ENCODE peak calls at places on chromosomes 3 and 15, in six cellular contexts. One of them, this sample, is unnamed.

GRCh38 chr3:186217820-186218164 is 108.9 kb upstream of the ETV5 start:
- DNase-seq in NCI-H1930: no peak
- DNase-seq in amniotic stem cell: no peak
- DNase-seq in neural crest cell: no peak
- DNase-seq in endothelial cell: no peak
- DNase-seq in G401: no peak
- DNase-seq in this sample: no peak

GRCh38 chr3:11810276-11810675 is 36.4 kb downstream of the TAMM41 start:
- DNase-seq in NCI-H1930: no peak
- DNase-seq in amniotic stem cell: no peak
- DNase-seq in neural crest cell: no peak
- DNase-seq in endothelial cell: no peak
- DNase-seq in G401: no peak
- DNase-seq in this sample: no peak

GRCh38 chr3:72836923-72837322 is 11.3 kb downstream of the SHQ1 start:
- DNase-seq in NCI-H1930: no peak
- DNase-seq in amniotic stem cell: no peak
- DNase-seq in neural crest cell: no peak
- DNase-seq in endothelial cell: no peak
- DNase-seq in G401: peak; percentile 89
- DNase-seq in this sample: no peak

GRCh38 chr15:33720952-33721351 is 247.3 kb upstream of the CHRM5 start:
- DNase-seq in NCI-H1930: no peak
- DNase-seq in amniotic stem cell: no peak
- DNase-seq in neural crest cell: no peak
- DNase-seq in endothelial cell: no peak
- DNase-seq in G401: no peak
- DNase-seq in this sample: no peak

GRCh38 chr3:129238945-129239705 is 10.3 kb upstream of the COPG1 start:
- DNase-seq in NCI-H1930: no peak
- DNase-seq in amniotic stem cell: no peak
- DNase-seq in neural crest cell: no peak
- DNase-seq in endothelial cell: no peak
- DNase-seq in G401: no peak
- DNase-seq in this sample: no peak

GRCh38 chr3:187062526-187063177 is 76.6 kb downstream of the RPL39L start:
- DNase-seq in NCI-H1930: no peak
- DNase-seq in amniotic stem cell: no peak
- DNase-seq in neural crest cell: no peak
- DNase-seq in endothelial cell: no peak
- DNase-seq in G401: no peak
- DNase-seq in this sample: no peak

GRCh38 chr3:191417457-191417729 is 43.6 kb upstream of the PYDC2 start:
- DNase-seq in NCI-H1930: no peak
- DNase-seq in amniotic stem cell: no peak
- DNase-seq in neural crest cell: no peak
- DNase-seq in endothelial cell: no peak
- DNase-seq in G401: no peak
- DNase-seq in this sample: no peak

GRCh38 chr3:190853464-190853863 is 9.0 kb downstream of the GMNC start:
- DNase-seq in NCI-H1930: no peak
- DNase-seq in amniotic stem cell: no peak
- DNase-seq in neural crest cell: no peak
- DNase-seq in endothelial cell: no peak
- DNase-seq in G401: no peak
- DNase-seq in this sample: no peak

GRCh38 chr3:121988146-121988545 is 33.9 kb downstream of the ILDR1 start:
- DNase-seq in NCI-H1930: no peak
- DNase-seq in amniotic stem cell: no peak
- DNase-seq in neural crest cell: no peak
- DNase-seq in endothelial cell: no peak
- DNase-seq in G401: no peak
- DNase-seq in this sample: no peak

GRCh38 chr15:85388962-85389361 is 8.6 kb downstream of the AKAP13 start:
- DNase-seq in NCI-H1930: no peak
- DNase-seq in amniotic stem cell: no peak
- DNase-seq in neural crest cell: no peak
- DNase-seq in endothelial cell: no peak
- DNase-seq in G401: no peak
- DNase-seq in this sample: no peak

GRCh38 chr3:158152186-158152585 is 42.3 kb downstream of the RSRC1 start:
- DNase-seq in NCI-H1930: no peak
- DNase-seq in amniotic stem cell: no peak
- DNase-seq in neural crest cell: no peak
- DNase-seq in endothelial cell: no peak
- DNase-seq in G401: no peak
- DNase-seq in this sample: no peak

GRCh38 chr3:23874359-23875120 is 42.2 kb downstream of the NKIRAS1 start:
- DNase-seq in NCI-H1930: no peak
- DNase-seq in amniotic stem cell: no peak
- DNase-seq in neural crest cell: no peak
- DNase-seq in endothelial cell: no peak
- DNase-seq in G401: no peak
- DNase-seq in this sample: no peak

GRCh38 chr3:65238652-65239051 is 550.9 kb upstream of the ADAMTS9 start:
- DNase-seq in NCI-H1930: no peak
- DNase-seq in amniotic stem cell: no peak
- DNase-seq in neural crest cell: no peak
- DNase-seq in endothelial cell: no peak
- DNase-seq in G401: no peak
- DNase-seq in this sample: no peak

GRCh38 chr3:190001426-190001825 is 119.3 kb downstream of the P3H2 start:
- DNase-seq in NCI-H1930: no peak
- DNase-seq in amniotic stem cell: no peak
- DNase-seq in neural crest cell: no peak
- DNase-seq in endothelial cell: no peak
- DNase-seq in G401: no peak
- DNase-seq in this sample: no peak

GRCh38 chr3:127590282-127590592 is 296 bp downstream of the TPRA1 start:
- DNase-seq in NCI-H1930: no peak
- DNase-seq in amniotic stem cell: no peak
- DNase-seq in neural crest cell: peak; percentile 23
- DNase-seq in endothelial cell: no peak
- DNase-seq in G401: peak; percentile 23
- DNase-seq in this sample: no peak

GRCh38 chr3:187827723-187828122 is 82.5 kb upstream of the BCL6 start:
- DNase-seq in NCI-H1930: no peak
- DNase-seq in amniotic stem cell: no peak
- DNase-seq in neural crest cell: no peak
- DNase-seq in endothelial cell: no peak
- DNase-seq in G401: no peak
- DNase-seq in this sample: no peak

GRCh38 chr15:45249125-45249780 is 2.8 kb upstream of the SLC28A2 start:
- DNase-seq in NCI-H1930: no peak
- DNase-seq in amniotic stem cell: no peak
- DNase-seq in neural crest cell: no peak
- DNase-seq in endothelial cell: no peak
- DNase-seq in G401: no peak
- DNase-seq in this sample: no peak

GRCh38 chr3:181173227-181173626 is 183.7 kb upstream of the DNAJC19 start:
- DNase-seq in NCI-H1930: no peak
- DNase-seq in amniotic stem cell: no peak
- DNase-seq in neural crest cell: no peak
- DNase-seq in endothelial cell: no peak
- DNase-seq in G401: no peak
- DNase-seq in this sample: no peak

This sample was measured in NCI-H1436 treated with DMSO at 0.1 percent for 48 hours.